ENCODE peak calls at places on chromosomes 13 and 19, in five cellular contexts. C, Q, H, I and M are unnamed samples.

GRCh38 chr19:35257113-35257461 is 8.3 kb downstream of the LSR start:
- DNase-seq in H (no peak), Q (no peak), I (no peak), C (no peak), M (no peak)

GRCh38 chr13:44396963-44397580 is 23.4 kb downstream of the SERP2 start:
- DNase-seq in H (peak; percentile 43), I (peak; percentile 26), Q (no peak), C (no peak), M (no peak)

GRCh38 chr19:27972291-27973040 is 1240.5 kb downstream of the UQCRFS1 start:
- DNase-seq in I (no peak), C (no peak), Q (no peak), H (no peak), M (no peak)

GRCh38 chr19:39223703-39224279 is 19.7 kb upstream of the SYCN start:
- DNase-seq in I (peak; percentile 19), Q (no peak), C (no peak), H (no peak), M (no peak)

GRCh38 chr13:107376393-107377085 is 808.6 kb upstream of the ARGLU1 start:
- DNase-seq in I (peak; percentile 18), C (no peak), H (no peak), Q (no peak), M (no peak)

GRCh38 chr13:97107815-97108534 is 113.7 kb upstream of the OXGR1 start:
- DNase-seq in H (no peak), C (no peak), I (peak; percentile 10), Q (no peak), M (no peak)

GRCh38 chr19:55614711-55615552 is 9.4 kb downstream of the ZNF784 start:
- DNase-seq in I (no peak), C (no peak), Q (no peak), H (no peak), M (no peak)

GRCh38 chr13:57624565-57625435 is 6.7 kb upstream of the PCDH17 start:
- DNase-seq in Q (peak; percentile 19), I (peak; percentile 41), H (peak; percentile 27), C (no peak), M (peak; percentile 34)

GRCh38 chr13:114313061-114313860 is 1.0 kb upstream of the CHAMP1 start:
- DNase-seq in C (peak; percentile 39), H (no peak), I (peak; percentile 51), Q (no peak), M (peak; percentile 71)

GRCh38 chr13:50592412-50593145 is 250.9 kb downstream of the DLEU7 start:
- DNase-seq in C (no peak), I (peak; percentile 87), H (no peak), Q (no peak), M (no peak)

GRCh38 chr19:44602071-44602470 is 11.3 kb upstream of the IGSF23 start:
- DNase-seq in H (no peak), C (peak; percentile 69), I (no peak), Q (peak; percentile 21), M (no peak)

GRCh38 chr19:49114630-49115363 is 627 bp downstream of the LIN7B start:
- DNase-seq in H (peak; percentile 79), C (peak; percentile 77), Q (peak; percentile 52), I (peak; percentile 33), M (no peak)

GRCh38 chr13:49569993-49570689 is 15.2 kb downstream of the RCBTB1 start:
- DNase-seq in C (no peak), I (no peak), H (no peak), Q (no peak), M (peak; percentile 53)

GRCh38 chr13:80630685-80631121 is 289.8 kb upstream of the SPRY2 start:
- DNase-seq in I (no peak), Q (peak; percentile 26), H (no peak), C (no peak), M (no peak)

GRCh38 chr13:82758056-82758455 is 1124.2 kb downstream of the SLITRK1 start:
- DNase-seq in H (no peak), I (peak; percentile 17), C (no peak), Q (no peak), M (peak; percentile 7)

GRCh38 chr19:43594710-43595604 is 977 bp downstream of the IRGQ start:
- DNase-seq in H (peak; percentile 49), I (peak; percentile 69), C (peak; percentile 75), Q (peak; percentile 46), M (peak; percentile 81)

GRCh38 chr19:38837656-38838121 is 6.1 kb upstream of the ECH1 start:
- DNase-seq in H (peak; percentile 9), Q (no peak), C (no peak), I (peak; percentile 35), M (no peak)

GRCh38 chr13:50596776-50597203 is 246.7 kb downstream of the DLEU7 start:
- DNase-seq in H (no peak), I (no peak), C (no peak), Q (no peak), M (no peak)

GRCh38 chr19:34269968-34270621 is 15.7 kb downstream of the GARRE1 start:
- DNase-seq in I (peak; percentile 66), C (peak; percentile 48), Q (peak; percentile 45), H (peak; percentile 71), M (peak; percentile 66)

GRCh38 chr19:32174386-32175113 is 170.9 kb upstream of the ZNF507 start:
- DNase-seq in I (no peak), Q (no peak), H (no peak), C (no peak), M (no peak)

GRCh38 chr19:45091031-45091918 is 1.7 kb upstream of the PPP1R37 start:
- DNase-seq in Q (peak; percentile 97), C (peak; percentile 99), I (peak; percentile 99), H (peak; percentile 98), M (peak; percentile 91)

GRCh38 chr19:7815325-7815724 is 14.7 kb upstream of the EVI5L start:
- DNase-seq in H (no peak), Q (no peak), I (no peak), C (no peak), M (no peak)

GRCh38 chr19:38035515-38036495 is 128.8 kb downstream of the SIPA1L3 start:
- DNase-seq in H (no peak), C (no peak), Q (no peak), I (peak; percentile 58), M (no peak)

GRCh38 chr13:36512771-36513170 is 80.5 kb downstream of the CCNA1 start:
- DNase-seq in I (no peak), H (no peak), C (no peak), Q (no peak), M (no peak)

GRCh38 chr13:84653915-84654534 is 771.8 kb upstream of the SLITRK1 start:
- DNase-seq in Q (no peak), C (no peak), I (no peak), H (peak; percentile 74), M (no peak)

GRCh38 chr13:111472083-111472482 is 151.6 kb downstream of the TEX29 start:
- DNase-seq in I (no peak), C (no peak), Q (no peak), H (no peak), M (no peak)

GRCh38 chr13:45341799-45342584 is 1.0 kb upstream of the TPT1 start:
- DNase-seq in Q (peak; percentile 79), C (peak; percentile 68), H (peak; percentile 47), I (no peak), M (no peak)

GRCh38 chr19:2982983-2983350 is 5.6 kb downstream of the TLE6 start:
- DNase-seq in I (peak; percentile 68), C (peak; percentile 69), Q (peak; percentile 81), H (peak; percentile 90), M (no peak)

GRCh38 chr13:36778083-36778671 is 40.8 kb upstream of the RFXAP start:
- DNase-seq in Q (no peak), I (peak; percentile 74), C (no peak), H (no peak), M (no peak)

GRCh38 chr19:39008137-39008536 is 24.2 kb downstream of the FBXO27 start:
- DNase-seq in Q (no peak), H (no peak), I (no peak), C (no peak), M (no peak)

GRCh38 chr19:39831679-39832078 is 2.3 kb downstream of the DYRK1B start:
- DNase-seq in I (no peak), H (no peak), C (no peak), Q (no peak), M (no peak)

GRCh38 chr19:2149980-2150793 is 1.2 kb downstream of the AP3D1 start:
- DNase-seq in H (no peak), I (peak; percentile 23), C (peak; percentile 60), Q (no peak), M (peak; percentile 4)

GRCh38 chr13:110913911-110914292 is 967 bp downstream of the ANKRD10 start:
- DNase-seq in Q (no peak), C (no peak), I (no peak), H (no peak), M (no peak)

GRCh38 chr19:1000095-1000494 is at the start of gene GRIN3B:
- DNase-seq in I (peak; percentile 40), Q (no peak), C (peak; percentile 81), H (peak; percentile 59), M (peak; percentile 89)
- TF ChIP-seq CTCF in I (peak; percentile 58), Q (no peak), C (peak; percentile 15), H (no peak), M (peak; percentile 32)

GRCh38 chr19:29501816-29502580 is 23.8 kb upstream of the VSTM2B start:
- DNase-seq in Q (no peak), I (no peak), H (no peak), C (peak; percentile 5), M (no peak)
- TF ChIP-seq CTCF in Q (no peak), I (no peak), H (no peak), C (no peak), M (no peak)

GRCh38 chr13:95301947-95302386 is 716 bp upstream of the ABCC4 start:
- DNase-seq in Q (no peak), H (no peak), C (no peak), I (no peak), M (no peak)

GRCh38 chr13:95304446-95304845 is 3.2 kb upstream of the ABCC4 start:
- DNase-seq in H (no peak), Q (no peak), C (no peak), I (no peak), M (no peak)

GRCh38 chr13:95307507-95307906 is 6.3 kb upstream of the ABCC4 start:
- DNase-seq in H (no peak), I (no peak), C (no peak), Q (no peak), M (no peak)
- TF ChIP-seq CTCF in H (no peak), I (no peak), C (no peak), Q (no peak), M (no peak)

DNA sequence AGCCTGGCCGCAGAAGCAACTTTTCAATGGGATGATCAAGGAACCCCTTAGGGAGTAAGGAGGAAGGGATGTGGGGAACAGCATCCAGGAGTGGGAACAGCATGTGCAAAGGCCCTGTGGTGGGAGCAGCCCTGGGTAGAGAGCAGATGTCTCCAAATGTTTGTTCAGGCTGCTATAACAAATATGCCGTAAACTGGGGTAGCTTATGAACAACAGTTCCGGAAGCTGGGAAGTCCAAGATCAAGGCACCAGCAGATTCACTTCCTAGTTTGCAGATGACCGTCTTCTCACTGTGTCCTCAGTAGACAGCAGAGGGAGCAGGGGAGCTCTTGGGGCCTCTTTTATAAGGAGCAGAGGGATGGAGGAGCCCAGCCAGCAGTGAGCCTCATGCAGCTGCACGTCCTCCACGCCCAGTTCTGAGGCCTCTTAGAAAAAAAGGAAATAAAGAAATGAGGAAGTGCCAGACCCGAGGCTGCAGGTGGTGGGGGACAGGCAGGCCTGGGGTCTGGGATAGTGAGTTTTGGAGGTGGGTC is 4.2 kb upstream of the LRRC25 start:
- DNase-seq in H (no peak), Q (peak; percentile 74), C (peak; percentile 76), I (peak; percentile 69), M (peak; percentile 73)
- TF ChIP-seq CTCF in H (peak; percentile 22), Q (no peak), C (no peak), I (peak; percentile 45), M (peak; percentile 39)

GRCh38 chr13:63706751-63707150 is 2291.1 kb upstream of the PCDH20 start:
- DNase-seq in H (no peak), Q (no peak), C (no peak), I (no peak), M (no peak)
- TF ChIP-seq CTCF in H (no peak), Q (no peak), C (no peak), I (no peak), M (no peak)